ENCODE peak calls at places on chromosomes 2 and 18, in seven cellular contexts. V is HCEC 1CT, N is LoVo, S is GM12864, A is NCI-H2081, H is neural progenitor cell, O is GM12865. W is an unnamed sample.

GRCh38 chr2:128373346-128374000 is 54.8 kb upstream of the HS6ST1 start:
- DNase-seq in H (no peak), V (no peak), A (no peak), S (no peak), N (no peak), O (no peak), W (no peak)

GRCh38 chr2:142495141-142495540 is 364.3 kb upstream of the LRP1B start:
- DNase-seq in V (no peak), N (no peak), O (no peak), H (no peak), S (no peak), A (no peak), W (no peak)

GRCh38 chr18:67135981-67136380 is 380.5 kb downstream of the DSEL start:
- DNase-seq in A (no peak), H (no peak), N (no peak), O (no peak), S (no peak), V (no peak), W (no peak)

GRCh38 chr2:147091448-147091847 is 753.4 kb upstream of the ACVR2A start:
- DNase-seq in S (no peak), V (no peak), H (no peak), A (no peak), O (no peak), N (no peak), W (no peak)

GRCh38 chr2:192123847-192124246 is 70.9 kb downstream of the TMEFF2 start:
- DNase-seq in V (no peak), N (no peak), O (no peak), S (no peak), H (no peak), A (no peak), W (no peak)

GRCh38 chr2:26412091-26412673 is 10.5 kb downstream of the DRC1 start:
- DNase-seq in S (peak; percentile 42), A (no peak), N (peak; percentile 23), V (no peak), O (peak; percentile 71), H (no peak), W (no peak)

GRCh38 chr2:106219813-106220212 is 25.7 kb upstream of the UXS1 start:
- DNase-seq in V (no peak), N (no peak), O (no peak), H (no peak), S (no peak), A (no peak), W (no peak)

GRCh38 chr2:163877316-163877715 is 141.5 kb upstream of the FIGN start:
- DNase-seq in N (no peak), H (no peak), O (no peak), V (peak; percentile 16), S (no peak), A (no peak), W (no peak)

GRCh38 chr18:75779450-75779849 is 351.9 kb upstream of the SMIM21 start:
- DNase-seq in V (no peak), O (no peak), H (no peak), A (no peak), S (no peak), N (no peak), W (no peak)

GRCh38 chr2:137924019-137924418 is 40.3 kb upstream of the HNMT start:
- DNase-seq in S (no peak), N (no peak), A (no peak), H (no peak), O (peak; percentile 15), V (no peak), W (no peak)

GRCh38 chr18:3610818-3611217 is 160.8 kb downstream of the TGIF1 start:
- DNase-seq in N (no peak), H (no peak), A (no peak), V (peak; percentile 23), S (no peak), O (no peak), W (no peak)

GRCh38 chr2:202023198-202023903 is 10.3 kb upstream of the FZD7 start:
- DNase-seq in V (no peak), A (no peak), O (no peak), S (no peak), H (peak; percentile 92), N (no peak), W (no peak)

GRCh38 chr2:186129767-186130581 is 356.1 kb upstream of the ZC3H15 start:
- DNase-seq in O (no peak), A (peak; percentile 30), V (peak; percentile 88), H (no peak), N (peak; percentile 57), S (no peak), W (peak; percentile 22)

GRCh38 chr18:44548291-44549221 is 132.1 kb upstream of the SETBP1 start:
- DNase-seq in O (no peak), H (no peak), N (no peak), V (no peak), A (no peak), S (no peak), W (no peak)

GRCh38 chr2:199739413-199740110 is 111.4 kb downstream of the FTCDNL1 start:
- DNase-seq in V (peak; percentile 48), H (peak; percentile 83), O (peak; percentile 68), N (peak; percentile 74), A (peak; percentile 37), S (peak; percentile 5), W (peak; percentile 27)

GRCh38 chr2:64455545-64455944 is 1.6 kb downstream of the LGALSL start:
- DNase-seq in S (no peak), N (peak; percentile 17), V (no peak), O (no peak), A (no peak), H (no peak), W (no peak)

GRCh38 chr2:189521686-189522434 is 58.7 kb downstream of the SLC40A1 start:
- DNase-seq in N (peak; percentile 22), A (no peak), H (no peak), O (no peak), S (no peak), V (no peak), W (no peak)

GRCh38 chr2:8253781-8254180 is 428.1 kb upstream of the ID2 start:
- DNase-seq in A (no peak), O (no peak), N (no peak), V (no peak), H (no peak), S (no peak), W (no peak)

GRCh38 chr2:120675460-120676130 is 60.1 kb upstream of the GLI2 start:
- DNase-seq in N (peak; percentile 21), H (peak; percentile 73), O (peak; percentile 43), S (no peak), V (peak; percentile 44), A (no peak), W (peak; percentile 67)

GRCh38 chr2:25418944-25419677 is 77.4 kb upstream of the DNMT3A start:
- DNase-seq in O (peak; percentile 91), H (no peak), A (no peak), S (peak; percentile 72), V (no peak), N (no peak), W (no peak)

GRCh38 chr18:54910161-54910919 is 48.9 kb downstream of the CCDC68 start:
- DNase-seq in H (no peak), N (no peak), O (no peak), V (no peak), S (no peak), A (no peak), W (no peak)

GRCh38 chr2:29382486-29382885 is 267.3 kb downstream of the CLIP4 start:
- DNase-seq in N (no peak), O (no peak), S (no peak), V (no peak), H (no peak), A (no peak), W (no peak)

GRCh38 chr18:67154979-67155378 is 361.5 kb downstream of the DSEL start:
- DNase-seq in O (no peak), A (no peak), H (peak; percentile 13), V (no peak), S (no peak), N (no peak), W (no peak)

GRCh38 chr18:76955529-76956170 is 133.3 kb downstream of the ZNF236 start:
- DNase-seq in A (no peak), S (no peak), N (no peak), H (no peak), O (no peak), V (no peak), W (no peak)

GRCh38 chr2:46800218-46800617 is 115.4 kb downstream of the MCFD2 start:
- DNase-seq in S (no peak), V (no peak), A (no peak), N (no peak), H (no peak), O (no peak), W (no peak)

GRCh38 chr2:235497096-235497495 is 3.3 kb downstream of the AGAP1 start:
- DNase-seq in V (no peak), A (no peak), O (no peak), S (no peak), N (no peak), H (no peak), W (no peak)

GRCh38 chr2:11505652-11506610 is 27.9 kb upstream of the GREB1 start:
- DNase-seq in S (peak; percentile 49), N (peak; percentile 47), O (peak; percentile 87), H (no peak), V (no peak), A (no peak), W (peak; percentile 26)

GRCh38 chr2:221501210-221501882 is 70.8 kb downstream of the EPHA4 start:
- DNase-seq in H (no peak), S (no peak), O (no peak), N (no peak), V (peak; percentile 84), A (no peak), W (peak; percentile 34)

GRCh38 chr2:170711774-170712652 is 3.1 kb upstream of the SP5 start:
- DNase-seq in N (no peak), H (peak; percentile 78), V (no peak), A (no peak), O (no peak), S (no peak), W (no peak)

GRCh38 chr2:96147593-96148201 is 2.5 kb upstream of the DUSP2 start:
- DNase-seq in O (peak; percentile 62), N (no peak), H (no peak), A (no peak), V (no peak), S (no peak), W (no peak)

GRCh38 chr2:120262761-120263428 is 10.2 kb downstream of the RALB start:
- DNase-seq in H (peak; percentile 40), N (no peak), S (no peak), V (no peak), A (no peak), O (no peak), W (no peak)

GRCh38 chr2:165840333-165840958 is 46.4 kb upstream of the GALNT3 start:
- DNase-seq in V (no peak), S (no peak), O (no peak), N (no peak), A (no peak), H (no peak), W (no peak)

GRCh38 chr18:79912409-79912991 is 39.0 kb downstream of the SLC66A2 start:
- DNase-seq in S (no peak), O (no peak), H (no peak), A (no peak), N (no peak), V (no peak), W (no peak)